ENCODE peak calls at places on chromosomes 16 and 17, in ten cellular contexts. I is cardiac muscle cell, Z is AG10803, A is AG04450, R is colonic mucosa, F is LNCaP clone FGC, Q is dorsolateral prefrontal cortex, N is HFF-Myc, P is H9, E is RWPE1. W is an unnamed sample.

GRCh38 chr16:55058576-55058975 is 127.9 kb downstream of the IRX5 start:
- DNase-seq in F (no peak), E (no peak), I (no peak), Z (no peak), Q (no peak), R (no peak), P (no peak), N (no peak), A (no peak), W (no peak)

GRCh38 chr17:58085039-58085715 is 2.0 kb downstream of the DYNLL2 start:
- DNase-seq in F (no peak), P (peak), R (no peak), A (no peak), Q (no peak), Z (no peak), N (no peak), E (no peak), I (no peak), W (no peak)

GRCh38 chr16:85048921-85049562 is 21.4 kb downstream of the KIAA0513 start:
- DNase-seq in R (no peak), P (no peak), A (no peak), I (no peak), Q (peak), Z (no peak), E (no peak), N (no peak), F (no peak), W (no peak)

GRCh38 chr17:80018917-80019651 is 16.6 kb downstream of the TBC1D16 start:
- DNase-seq in P (no peak), Q (no peak), F (no peak), N (no peak), E (no peak), R (no peak), A (no peak), I (no peak), Z (peak), W (no peak)

GRCh38 chr17:3979276-3979583 is 15.0 kb upstream of the ATP2A3 start:
- DNase-seq in A (no peak), N (no peak), Z (no peak), P (no peak), R (no peak), F (no peak), E (no peak), I (no peak), Q (no peak), W (no peak)

GRCh38 chr16:12646098-12646489 is 157.6 kb downstream of the CPPED1 start:
- DNase-seq in F (no peak), A (no peak), Z (no peak), Q (no peak), R (no peak), I (no peak), N (no peak), E (no peak), P (no peak), W (no peak)

GRCh38 chr16:8850279-8850885 is 18.4 kb downstream of the CARHSP1 start:
- DNase-seq in Q (no peak), R (peak), I (peak), A (no peak), P (peak), F (no peak), E (peak), Z (peak), N (peak), W (no peak)

GRCh38 chr17:9259419-9259818 is 238.1 kb downstream of the NTN1 start:
- DNase-seq in P (no peak), N (no peak), I (no peak), E (no peak), A (no peak), F (no peak), Q (no peak), Z (no peak), R (no peak), W (no peak)

GRCh38 chr16:68885321-68885720 is 42.0 kb downstream of the TANGO6 start:
- DNase-seq in E (no peak), F (no peak), P (no peak), I (no peak), R (no peak), Q (no peak), A (no peak), Z (no peak), N (no peak), W (no peak)

GRCh38 chr17:82795615-82796014 is 43.8 kb downstream of the TBCD start:
- DNase-seq in R (peak), F (no peak), I (no peak), Z (no peak), Q (no peak), P (no peak), E (no peak), A (no peak), N (no peak), W (no peak)

GRCh38 chr16:23423496-23424049 is 29.4 kb downstream of the COG7 start:
- DNase-seq in N (peak), A (peak), R (peak), I (peak), Z (peak), P (no peak), F (peak), Q (peak), E (peak), W (no peak)

GRCh38 chr17:57115916-57116315 is 30.9 kb downstream of the AKAP1 start:
- DNase-seq in E (no peak), R (no peak), N (no peak), I (no peak), F (no peak), P (no peak), A (no peak), Z (no peak), Q (no peak), W (no peak)

GRCh38 chr16:28981517-28981916 is 3.3 kb upstream of the LAT start:
- DNase-seq in Z (no peak), F (no peak), R (peak), I (no peak), A (no peak), Q (no peak), P (peak), E (peak), N (no peak), W (peak)

GRCh38 chr16:57618306-57619132 is 9.9 kb upstream of the ADGRG1 start:
- DNase-seq in Z (peak), P (peak), N (no peak), I (peak), Q (no peak), A (no peak), R (no peak), E (no peak), F (no peak), W (no peak)

GRCh38 chr16:66898207-66898606 is 17.9 kb downstream of the PDP2 start:
- DNase-seq in P (no peak), Q (no peak), N (no peak), Z (peak), R (no peak), A (no peak), E (no peak), I (no peak), F (no peak), W (no peak)

GRCh38 chr16:71367243-71367976 is 8.9 kb downstream of the CALB2 start:
- DNase-seq in A (no peak), Q (no peak), Z (peak), E (peak), P (peak), R (peak), F (no peak), I (peak), N (no peak), W (peak)

GRCh38 chr16:86383488-86384262 is 126.7 kb upstream of the FOXF1 start:
- DNase-seq in Q (no peak), R (no peak), P (no peak), N (no peak), F (no peak), Z (peak), I (peak), E (no peak), A (peak), W (no peak)

GRCh38 chr17:43713494-43714162 is 45.0 kb downstream of the SOST start:
- DNase-seq in Q (no peak), P (peak), R (peak), A (no peak), I (peak), Z (no peak), E (peak), N (no peak), F (no peak), W (peak)

GRCh38 chr17:78785011-78785662 is 3.1 kb upstream of the CYTH1 start:
- DNase-seq in Z (no peak), Q (no peak), N (no peak), F (no peak), P (no peak), E (no peak), A (no peak), I (no peak), R (no peak), W (no peak)

GRCh38 chr17:82638183-82638773 is 10.0 kb downstream of the WDR45B start:
- DNase-seq in E (no peak), F (no peak), Z (peak), Q (no peak), I (no peak), N (no peak), A (no peak), R (no peak), P (no peak), W (no peak)

GRCh38 chr16:30740364-30741251 is 7.6 kb upstream of the PHKG2 start:
- DNase-seq in A (no peak), P (peak), E (peak), R (peak), Z (peak), F (peak), I (peak), N (peak), Q (no peak), W (no peak)

GRCh38 chr17:77884019-77884418 is 74.5 kb upstream of the TNRC6C start:
- DNase-seq in Q (peak), I (peak), F (no peak), R (no peak), P (peak), A (no peak), N (no peak), Z (no peak), E (no peak), W (no peak)

GRCh38 chr16:58649707-58650106 is 20.1 kb upstream of the CNOT1 start:
- DNase-seq in Z (no peak), A (no peak), P (no peak), Q (no peak), E (no peak), F (no peak), I (no peak), R (no peak), N (no peak), W (no peak)

GRCh38 chr17:49361902-49362722 is at the start of gene ZNF652:
- DNase-seq in E (peak), F (peak), R (peak), Q (peak), I (peak), P (peak), Z (peak), A (no peak), N (no peak), W (peak)
- TF ChIP-seq CTCF in E (no peak), F (no peak), R (no peak), Q (no peak), I (no peak), P (no peak), Z (no peak), A (no peak), N (no peak), W (no peak)

GRCh38 chr17:62179525-62180161 is 114.6 kb upstream of the MED13 start:
- DNase-seq in P (no peak), N (peak), Q (no peak), R (peak), Z (peak), A (no peak), E (peak), I (peak), F (no peak), W (no peak)
- TF ChIP-seq CTCF in P (no peak), N (no peak), Q (no peak), R (peak), Z (no peak), A (no peak), E (peak), I (no peak), F (no peak), W (no peak)

DNA sequence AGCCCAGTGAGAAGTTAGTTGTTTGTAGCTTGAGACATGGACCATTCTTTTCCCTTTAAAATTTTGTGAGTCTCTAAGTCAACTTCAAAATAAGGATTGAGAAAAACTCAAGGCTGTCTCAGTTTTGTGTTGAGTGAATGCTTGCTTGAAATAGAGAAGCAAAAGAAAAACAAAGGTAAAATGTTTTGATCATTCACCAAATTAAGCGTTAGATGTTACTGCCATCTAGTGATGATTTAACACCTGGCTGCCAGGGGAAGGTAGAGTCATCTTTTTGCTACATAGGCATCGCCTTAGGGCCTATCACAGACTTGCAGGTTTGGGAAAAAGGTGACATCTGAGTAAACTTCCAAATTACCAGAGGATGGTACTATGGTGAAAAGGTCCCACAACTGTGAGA is 74.4 kb downstream of the PCTP start:
- DNase-seq in N (no peak), E (peak), Z (no peak), R (no peak), P (no peak), A (no peak), I (no peak), Q (no peak), F (peak), W (no peak)
- TF ChIP-seq CTCF in N (no peak), E (peak), Z (no peak), R (no peak), P (peak), A (no peak), I (no peak), Q (no peak), F (peak), W (peak)

DNA sequence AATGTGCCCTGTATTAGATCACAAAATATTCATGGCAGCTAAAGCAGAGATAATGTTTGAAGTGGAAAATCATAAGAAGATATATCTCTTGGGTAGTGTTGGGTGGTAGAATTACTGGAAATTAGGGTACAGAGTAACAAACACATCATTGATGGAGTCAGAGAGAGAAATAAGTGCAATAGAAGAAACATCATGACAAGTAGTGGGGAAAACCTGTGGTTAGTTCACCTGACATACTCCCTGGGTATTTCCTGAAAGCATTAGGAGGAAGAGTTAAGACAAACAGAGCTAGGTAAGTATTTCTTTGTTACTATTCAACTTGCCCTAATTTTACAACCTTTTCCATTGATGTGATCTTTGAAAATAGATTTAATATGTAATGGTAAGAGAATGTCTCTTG is 691.9 kb upstream of the SOX9 start:
- DNase-seq in P (no peak), Z (no peak), F (no peak), R (no peak), E (no peak), A (no peak), Q (no peak), I (no peak), N (no peak), W (no peak)
- TF ChIP-seq CTCF in P (no peak), Z (no peak), F (no peak), R (no peak), E (no peak), A (no peak), Q (no peak), I (no peak), N (no peak), W (no peak)

GRCh38 chr16:51337662-51338061 is 186.6 kb upstream of the SALL1 start:
- DNase-seq in Z (no peak), R (no peak), Q (no peak), A (no peak), F (no peak), P (peak), I (no peak), E (no peak), N (no peak), W (no peak)
- TF ChIP-seq CTCF in Z (peak), R (no peak), Q (peak), A (no peak), F (no peak), P (peak), I (peak), E (no peak), N (peak), W (no peak)

DNA sequence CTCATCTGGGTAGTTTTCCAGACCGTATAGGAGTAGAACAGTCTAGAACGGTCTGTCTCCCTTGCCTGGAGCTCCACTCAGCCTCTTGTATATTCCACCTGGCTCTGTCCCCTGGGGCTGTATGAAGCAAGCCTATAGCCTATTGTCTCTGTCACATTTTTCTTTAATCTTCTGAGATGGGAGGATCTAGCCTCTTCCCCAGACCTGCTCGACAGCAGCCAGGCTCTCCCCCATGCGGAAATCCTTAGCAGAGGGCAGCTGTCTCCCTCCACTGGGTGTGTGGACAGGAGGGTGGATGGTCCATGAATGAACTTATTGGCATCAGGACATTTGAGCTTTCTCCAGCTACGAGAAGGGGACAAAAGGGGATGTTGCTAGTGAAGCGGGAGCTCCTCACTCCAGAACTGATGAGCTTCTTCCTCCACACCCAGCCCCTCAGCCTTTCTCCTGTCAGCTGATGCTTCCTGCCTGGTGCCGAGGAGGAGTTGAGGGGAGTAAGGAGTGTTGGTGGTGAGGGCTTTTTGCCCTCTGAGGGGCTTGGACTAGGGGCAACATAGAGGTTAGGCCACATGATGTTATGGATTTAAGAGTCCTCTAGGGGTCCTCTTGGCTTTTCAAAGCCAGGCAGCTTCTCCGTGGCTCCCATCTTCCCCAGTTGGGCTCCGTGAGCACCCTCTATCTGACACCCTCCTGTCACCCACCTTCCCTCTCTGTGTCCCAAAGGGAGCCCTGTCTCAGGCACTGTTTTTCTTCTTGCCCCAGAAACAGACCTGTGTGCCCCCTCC is 28.0 kb downstream of the ARHGAP23 start:
- DNase-seq in R (no peak), A (no peak), I (no peak), N (no peak), Q (no peak), F (no peak), Z (no peak), P (no peak), E (no peak), W (no peak)
- TF ChIP-seq CTCF in R (no peak), A (peak), I (peak), N (peak), Q (no peak), F (no peak), Z (no peak), P (peak), E (no peak), W (no peak)

DNA sequence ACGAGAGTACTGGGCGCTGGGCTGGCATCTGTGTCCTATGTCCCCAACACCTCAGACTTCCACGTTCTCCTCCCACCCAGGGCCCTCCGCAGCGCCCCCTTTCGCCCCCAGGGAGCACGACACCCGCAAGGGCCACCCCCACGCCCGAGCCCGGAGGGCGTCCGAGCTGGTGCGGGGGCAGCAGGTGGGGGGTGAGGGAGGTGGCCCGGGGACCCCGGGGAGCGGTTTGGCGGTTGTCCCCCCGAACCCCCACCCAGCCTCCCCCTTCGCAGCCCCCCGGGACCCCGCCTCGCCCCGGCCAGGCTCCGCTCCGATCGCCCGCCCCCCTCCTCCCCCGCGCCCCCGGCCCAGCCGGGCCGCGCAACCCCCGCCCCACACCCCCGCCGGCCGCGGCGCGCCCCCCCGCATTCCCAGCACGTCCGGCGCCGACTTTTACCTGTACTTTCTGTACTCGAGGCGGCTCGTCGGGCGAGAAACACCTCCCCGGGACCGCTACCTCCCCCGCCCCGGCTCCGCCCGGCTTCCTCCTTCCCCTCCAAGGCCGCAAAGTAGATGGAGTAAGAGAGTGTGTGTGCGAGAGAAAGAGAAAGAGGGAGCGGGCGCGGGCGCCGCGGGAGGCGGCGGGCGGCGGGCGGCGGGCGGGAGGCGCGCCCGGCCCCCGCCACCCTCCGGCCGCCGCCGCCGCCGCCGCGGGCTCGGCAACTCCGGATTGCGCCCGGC is 897 bp downstream of the CDYL2 start:
- DNase-seq in Q (no peak), E (peak), N (no peak), I (peak), F (no peak), P (peak), R (peak), A (no peak), Z (peak), W (peak)
- TF ChIP-seq CTCF in Q (no peak), E (no peak), N (peak), I (peak), F (peak), P (peak), R (peak), A (peak), Z (peak), W (no peak)

GRCh38 chr17:76446449-76447231 is 6.3 kb downstream of the UBE2O start:
- DNase-seq in P (peak), Z (peak), Q (no peak), I (peak), R (no peak), F (no peak), A (no peak), E (peak), N (peak), W (no peak)
- TF ChIP-seq CTCF in P (no peak), Z (no peak), Q (no peak), I (no peak), R (no peak), F (no peak), A (no peak), E (no peak), N (no peak), W (no peak)

GRCh38 chr16:78516006-78516405 is 416.6 kb downstream of the WWOX start:
- DNase-seq in R (no peak), A (no peak), F (no peak), E (no peak), Q (no peak), N (no peak), P (no peak), Z (no peak), I (no peak), W (no peak)
- TF ChIP-seq CTCF in R (no peak), A (no peak), F (no peak), E (no peak), Q (no peak), N (no peak), P (no peak), Z (no peak), I (no peak), W (no peak)

DNA sequence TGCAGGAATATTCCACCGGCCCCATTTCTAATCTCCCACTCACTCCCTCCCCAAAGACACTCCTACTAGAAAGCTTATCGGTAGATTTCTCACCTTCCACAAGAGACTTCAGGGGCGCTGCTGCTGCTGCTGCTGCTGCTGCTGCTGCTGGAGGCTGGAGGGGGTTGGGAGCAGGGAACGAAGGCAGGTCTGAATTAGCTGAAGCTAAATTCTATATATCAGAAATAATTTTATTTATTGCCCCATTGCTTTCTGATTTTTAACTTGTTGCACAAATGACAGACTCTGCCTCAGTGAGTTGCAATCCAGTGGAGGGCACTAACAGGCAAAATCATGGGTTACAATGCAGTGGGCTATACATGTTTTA is 25.8 kb upstream of the HLF start:
- DNase-seq in Q (no peak), R (peak), P (peak), A (no peak), N (no peak), F (no peak), Z (no peak), E (peak), I (no peak), W (peak)
- TF ChIP-seq CTCF in Q (no peak), R (no peak), P (peak), A (no peak), N (no peak), F (peak), Z (no peak), E (peak), I (no peak), W (no peak)